ENCODE peak calls at places on chromosomes 7 and 10, in four cellular contexts. M, C, L and X are unnamed samples.
A peak's percentile ranks its signal among the peaks of the same experiment; 100 is the strongest.

GRCh38 chr7:5420108-5420840 is 3.4 kb downstream of the TNRC18 start:
- DNase-seq in M (no peak), C (no peak), L (no peak), X (no peak)

GRCh38 chr10:33196710-33197406 is 137.6 kb downstream of the NRP1 start:
- DNase-seq in M (no peak), C (no peak), L (no peak), X (peak; percentile 23)

GRCh38 chr7:144587701-144588100 is 184.2 kb upstream of the NOBOX start:
- DNase-seq in M (no peak), C (no peak), L (no peak), X (no peak)

GRCh38 chr10:10149899-10150298 is 867.8 kb upstream of the CELF2 start:
- DNase-seq in M (no peak), C (no peak), L (no peak), X (no peak)

GRCh38 chr10:130816116-130816901 is 495.2 kb downstream of the TCERG1L start:
- DNase-seq in M (no peak), C (no peak), L (no peak), X (no peak)

GRCh38 chr7:133534816-133535215 is 281.9 kb downstream of the EXOC4 start:
- DNase-seq in M (no peak), C (no peak), L (no peak), X (no peak)

GRCh38 chr7:40329601-40330153 is 194.9 kb downstream of the SUGCT start:
- DNase-seq in M (peak; percentile 74), C (peak; percentile 51), L (no peak), X (peak; percentile 69)

GRCh38 chr10:14748471-14748870 is 26.2 kb downstream of the FAM107B start:
- DNase-seq in M (no peak), C (no peak), L (no peak), X (no peak)

GRCh38 chr7:128398016-128398840 is 11.6 kb downstream of the IMPDH1 start:
- DNase-seq in M (peak; percentile 41), C (no peak), L (peak; percentile 69), X (peak; percentile 62)

GRCh38 chr7:44078521-44078920 is 3.8 kb downstream of the POLM start:
- DNase-seq in M (no peak), C (no peak), L (no peak), X (no peak)

GRCh38 chr7:26087321-26088091 is 64.5 kb upstream of the NFE2L3 start:
- DNase-seq in M (no peak), C (no peak), L (no peak), X (no peak)

GRCh38 chr7:100167912-100168323 is 499 bp downstream of the GAL3ST4 start:
- DNase-seq in M (no peak), C (no peak), L (peak; percentile 40), X (peak; percentile 26)

GRCh38 chr7:116152276-116152675 is 58.1 kb upstream of the TES start:
- DNase-seq in M (no peak), C (no peak), L (no peak), X (no peak)

GRCh38 chr7:44631458-44632115 is 25.2 kb downstream of the OGDH start:
- DNase-seq in M (peak; percentile 49), C (no peak), L (no peak), X (peak; percentile 75)

GRCh38 chr7:100896743-100897051 is 1.0 kb upstream of the ACHE start:
- DNase-seq in M (no peak), C (no peak), L (no peak), X (no peak)

GRCh38 chr10:103847909-103848468 is 7.4 kb downstream of the SH3PXD2A start:
- DNase-seq in M (no peak), C (no peak), L (peak; percentile 56), X (no peak)

GRCh38 chr7:77833136-77833535 is 34.6 kb downstream of the PHTF2 start:
- DNase-seq in M (peak; percentile 23), C (no peak), L (no peak), X (no peak)

GRCh38 chr7:84123903-84124573 is 70.6 kb downstream of the SEMA3A start:
- DNase-seq in M (peak; percentile 79), C (no peak), L (no peak), X (peak; percentile 80)

GRCh38 chr10:24952146-24952700 is at the start of gene PRTFDC1:
- DNase-seq in M (no peak), C (peak; percentile 48), L (peak; percentile 55), X (peak; percentile 39)

GRCh38 chr7:130118294-130118693 is 48.0 kb downstream of the KLHDC10 start:
- DNase-seq in M (no peak), C (no peak), L (no peak), X (no peak)

GRCh38 chr7:96426027-96426426 is 104.1 kb upstream of the SLC25A13 start:
- DNase-seq in M (no peak), C (no peak), L (no peak), X (no peak)

GRCh38 chr7:128833148-128833938 is 3.1 kb downstream of the FLNC start:
- DNase-seq in M (peak; percentile 88), C (no peak), L (peak; percentile 64), X (peak; percentile 90)

GRCh38 chr10:92970301-92971070 is 90.1 kb upstream of the CYP26C1 start:
- DNase-seq in M (peak; percentile 57), C (no peak), L (no peak), X (peak; percentile 56)

GRCh38 chr7:56110611-56111010 is 4.3 kb upstream of the CHCHD2 start:
- DNase-seq in M (no peak), C (no peak), L (no peak), X (no peak)

DNA sequence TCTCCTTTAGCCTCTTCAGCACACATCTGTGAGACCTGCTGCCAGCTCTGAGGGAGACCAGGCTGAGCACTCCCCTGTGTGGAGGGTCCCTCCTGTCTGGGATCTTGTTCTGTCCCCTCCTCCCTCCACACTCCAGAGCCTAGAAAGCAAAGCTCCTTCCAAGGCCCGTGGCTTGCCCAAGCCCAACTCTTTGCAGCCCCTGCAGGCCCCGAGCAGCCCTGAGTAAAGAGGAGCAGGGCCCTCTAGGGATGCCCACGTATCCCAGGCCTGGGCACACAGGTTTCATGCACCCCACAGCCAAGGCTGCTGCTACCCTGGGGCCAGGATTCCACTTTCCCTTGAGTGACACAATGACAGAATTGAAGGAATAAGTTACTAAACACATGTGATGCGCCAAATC is 24.0 kb downstream of the COBL start:
- DNase-seq in M (no peak), C (no peak), L (no peak), X (no peak)
- H3K27ac ChIP-seq in M (no peak overlapping the region), C (no peak overlapping the region), L (no peak overlapping the region), X (no peak overlapping the region)

DNA sequence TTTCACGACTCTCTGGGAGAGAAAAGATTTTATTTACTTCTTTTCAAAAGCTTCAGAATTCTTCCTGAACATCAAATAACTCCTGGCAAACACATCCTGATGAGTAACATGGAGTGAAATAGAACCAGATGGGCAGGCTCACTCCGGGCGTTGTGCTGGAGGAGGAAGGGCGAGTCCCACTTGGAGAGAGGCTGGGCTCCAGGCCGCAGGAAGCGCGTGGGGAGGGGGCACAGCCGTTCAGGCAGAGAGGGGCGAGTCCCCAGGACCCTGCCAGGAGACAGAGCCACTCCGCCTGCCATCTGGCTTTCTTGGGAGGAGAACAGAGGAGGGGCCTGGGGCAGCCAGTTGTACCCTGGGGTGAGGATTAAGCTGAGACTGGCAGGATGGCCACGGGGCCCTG is 265.9 kb upstream of the ZMIZ1 start:
- DNase-seq in M (peak; percentile 79), C (no peak), L (no peak), X (peak; percentile 53)
- H4K91ac ChIP-seq in M (peak overlapping the region; percentile 93), C (no peak overlapping the region), L (no peak overlapping the region), X (peak overlapping the region; percentile 5)

DNA sequence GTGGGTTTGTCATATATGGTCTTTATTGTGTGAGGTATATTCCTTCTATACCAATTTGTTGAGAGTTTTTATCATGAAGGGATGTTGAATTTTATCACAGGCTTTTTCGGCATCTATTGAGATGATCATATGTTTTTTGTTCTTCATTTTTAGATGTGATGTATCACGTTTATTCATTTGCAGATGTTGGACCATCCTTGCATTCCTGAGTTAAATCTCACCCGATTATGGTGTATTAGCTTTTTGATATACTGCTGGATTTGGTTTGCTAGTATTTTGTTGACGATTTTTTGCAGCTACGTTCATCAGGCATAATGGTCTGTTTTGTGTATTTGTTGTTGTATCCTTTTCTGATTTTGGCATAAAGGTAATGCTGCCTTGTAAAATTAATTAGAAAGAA is 311.0 kb downstream of the PTEN start:
- DNase-seq in M (no peak), C (no peak), L (no peak), X (no peak)
- H3K27ac ChIP-seq in M (no peak overlapping the region), C (no peak overlapping the region), L (no peak overlapping the region), X (no peak overlapping the region)

GRCh38 chr10:17354781-17355180 is 99.6 kb downstream of the ST8SIA6 start:
- DNase-seq in M (no peak), C (no peak), L (no peak), X (no peak)

GRCh38 chr10:17353568-17353967 is 100.8 kb downstream of the ST8SIA6 start:
- DNase-seq in M (peak; percentile 6), C (no peak), L (no peak), X (no peak)

GRCh38 chr10:17358461-17358860 is 95.9 kb downstream of the ST8SIA6 start:
- DNase-seq in M (no peak), C (no peak), L (no peak), X (no peak)

GRCh38 chr10:17356820-17357219 is 97.6 kb downstream of the ST8SIA6 start:
- DNase-seq in M (no peak), C (no peak), L (no peak), X (no peak)

DNA sequence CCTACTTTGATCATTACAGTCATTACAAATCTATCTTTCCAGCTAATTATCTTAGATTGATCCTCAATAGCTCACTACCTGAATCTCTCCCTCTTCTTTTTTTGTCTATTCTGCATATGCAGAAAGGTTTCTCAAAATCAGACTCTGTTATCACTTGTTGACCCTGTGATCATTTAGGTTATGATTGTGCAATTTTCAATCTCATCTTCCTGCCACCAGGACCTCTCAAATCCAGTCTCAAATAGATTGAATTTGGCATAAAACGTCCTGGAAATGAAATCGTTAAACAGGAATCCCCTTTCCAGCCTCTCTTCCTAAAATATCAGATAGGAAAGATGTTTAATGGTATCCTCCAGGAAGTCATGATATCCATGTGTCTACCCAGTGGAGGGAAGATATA is 96.6 kb downstream of the ST8SIA6 start:
- DNase-seq in M (no peak), C (no peak), L (no peak), X (no peak)
- H4K91ac ChIP-seq in M (no peak overlapping the region), C (no peak overlapping the region), L (no peak overlapping the region), X (no peak overlapping the region)

DNA sequence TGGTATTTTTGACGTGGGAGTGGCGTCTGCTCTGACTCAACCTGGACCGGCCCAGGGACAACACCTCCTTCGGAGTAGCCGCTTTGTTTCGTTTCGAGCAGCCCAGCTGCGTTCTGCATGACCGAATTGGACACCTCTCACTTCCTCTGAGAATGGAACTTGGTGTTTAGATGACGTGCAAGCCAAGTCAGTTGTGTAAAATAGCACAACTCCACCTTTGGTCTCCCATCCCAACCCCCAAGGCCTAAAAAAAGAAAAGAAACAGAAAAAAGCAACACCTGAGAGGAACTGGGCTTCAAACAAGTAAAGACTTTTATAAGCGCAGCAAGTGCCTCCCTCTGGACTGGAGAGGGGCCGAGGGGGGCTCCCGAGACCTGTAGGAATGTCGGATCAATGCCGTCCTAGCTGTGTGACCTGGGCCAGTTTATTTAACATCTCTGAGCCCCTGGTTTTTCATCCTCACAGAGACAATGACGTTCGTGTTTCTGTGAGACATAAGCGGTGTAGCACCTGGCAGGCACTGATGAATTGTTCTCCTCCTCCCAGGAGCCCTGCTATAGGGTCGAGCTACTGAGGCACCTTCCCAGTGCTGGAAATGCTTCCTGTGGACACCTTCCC is 52.0 kb upstream of the SMNDC1 start:
- DNase-seq in M (peak; percentile 94), C (no peak), L (no peak), X (peak; percentile 87)
- H3K27ac ChIP-seq in M (peak overlapping the region; percentile 75), C (no peak overlapping the region), L (no peak overlapping the region), X (peak overlapping the region; percentile 57)

GRCh38 chr10:80081801-80082750 is 3.6 kb downstream of the TMEM254 start:
- DNase-seq in M (peak; percentile 60), C (no peak), L (no peak), X (peak; percentile 26)
- H4K91ac ChIP-seq in M (no peak overlapping the region), C (no peak overlapping the region), L (no peak overlapping the region), X (no peak overlapping the region)